ENCODE peak calls at places on chromosomes 13 and 19, in seven cellular contexts. One of them, this sample, is unnamed.

GRCh38 chr19:7904074-7905020 is 670 bp downstream of the MAP2K7 start:
- DNase-seq in foreskin keratinocyte: no peak
- DNase-seq in fibroblast of the aortic adventitia: no peak
- DNase-seq in pancreas: peak; percentile 89
- DNase-seq in tibial artery: peak; percentile 42
- DNase-seq in cardiac muscle cell: no peak
- DNase-seq in astrocyte of the spinal cord: peak; percentile 15
- DNase-seq in this sample: no peak

GRCh38 chr19:4803736-4804695 is 12.5 kb downstream of the FEM1A start:
- DNase-seq in cardiac muscle cell: peak; percentile 48
- DNase-seq in fibroblast of the aortic adventitia: peak; percentile 33
- DNase-seq in pancreas: peak; percentile 80
- DNase-seq in foreskin keratinocyte: no peak
- DNase-seq in astrocyte of the spinal cord: peak; percentile 43
- DNase-seq in tibial artery: no peak
- DNase-seq in this sample: peak; percentile 77

GRCh38 chr19:41302624-41303351 is 7.2 kb upstream of the CCDC97 start:
- DNase-seq in astrocyte of the spinal cord: no peak
- DNase-seq in cardiac muscle cell: no peak
- DNase-seq in tibial artery: peak; percentile 41
- DNase-seq in pancreas: no peak
- DNase-seq in foreskin keratinocyte: no peak
- DNase-seq in fibroblast of the aortic adventitia: no peak
- DNase-seq in this sample: no peak

GRCh38 chr19:31066385-31066784 is 282.9 kb downstream of the TSHZ3 start:
- DNase-seq in tibial artery: no peak
- DNase-seq in foreskin keratinocyte: peak; percentile 86
- DNase-seq in cardiac muscle cell: peak; percentile 14
- DNase-seq in pancreas: no peak
- DNase-seq in fibroblast of the aortic adventitia: no peak
- DNase-seq in astrocyte of the spinal cord: peak; percentile 66
- DNase-seq in this sample: no peak

GRCh38 chr19:19459707-19460251 is 54.3 kb downstream of the GATAD2A start:
- DNase-seq in astrocyte of the spinal cord: peak; percentile 60
- DNase-seq in fibroblast of the aortic adventitia: peak; percentile 50
- DNase-seq in foreskin keratinocyte: peak; percentile 52
- DNase-seq in tibial artery: peak; percentile 61
- DNase-seq in pancreas: peak; percentile 30
- DNase-seq in cardiac muscle cell: peak; percentile 58
- DNase-seq in this sample: no peak

GRCh38 chr13:38366954-38367645 is 17.4 kb downstream of the UFM1 start:
- DNase-seq in cardiac muscle cell: peak; percentile 6
- DNase-seq in tibial artery: no peak
- DNase-seq in foreskin keratinocyte: peak; percentile 71
- DNase-seq in fibroblast of the aortic adventitia: no peak
- DNase-seq in pancreas: no peak
- DNase-seq in astrocyte of the spinal cord: peak; percentile 8
- DNase-seq in this sample: no peak

GRCh38 chr19:48991823-48992570 is 1.1 kb downstream of the GYS1 start:
- DNase-seq in cardiac muscle cell: peak; percentile 86
- DNase-seq in pancreas: no peak
- DNase-seq in tibial artery: peak; percentile 85
- DNase-seq in astrocyte of the spinal cord: peak; percentile 77
- DNase-seq in fibroblast of the aortic adventitia: peak; percentile 84
- DNase-seq in foreskin keratinocyte: peak; percentile 66
- DNase-seq in this sample: peak; percentile 53

GRCh38 chr19:50362656-50363424 is 2.6 kb downstream of the NAPSA start:
- DNase-seq in pancreas: no peak
- DNase-seq in tibial artery: no peak
- DNase-seq in fibroblast of the aortic adventitia: no peak
- DNase-seq in astrocyte of the spinal cord: no peak
- DNase-seq in cardiac muscle cell: no peak
- DNase-seq in foreskin keratinocyte: no peak
- DNase-seq in this sample: no peak

GRCh38 chr13:60448907-60449510 is 52.0 kb downstream of the TDRD3 start:
- DNase-seq in foreskin keratinocyte: peak; percentile 23
- DNase-seq in fibroblast of the aortic adventitia: peak; percentile 81
- DNase-seq in cardiac muscle cell: peak; percentile 74
- DNase-seq in tibial artery: no peak
- DNase-seq in astrocyte of the spinal cord: peak; percentile 72
- DNase-seq in pancreas: no peak
- DNase-seq in this sample: peak; percentile 1

GRCh38 chr13:93715866-93716265 is 489.3 kb downstream of the GPC6 start:
- DNase-seq in pancreas: no peak
- DNase-seq in cardiac muscle cell: no peak
- DNase-seq in tibial artery: no peak
- DNase-seq in astrocyte of the spinal cord: no peak
- DNase-seq in foreskin keratinocyte: no peak
- DNase-seq in fibroblast of the aortic adventitia: no peak
- DNase-seq in this sample: no peak

GRCh38 chr19:1251233-1251502 is 2.8 kb downstream of the MIDN start:
- DNase-seq in cardiac muscle cell: peak; percentile 82
- DNase-seq in foreskin keratinocyte: peak; percentile 50
- DNase-seq in pancreas: peak; percentile 85
- DNase-seq in fibroblast of the aortic adventitia: peak; percentile 63
- DNase-seq in astrocyte of the spinal cord: peak; percentile 66
- DNase-seq in tibial artery: peak; percentile 84
- DNase-seq in this sample: no peak

GRCh38 chr19:15421136-15421535 is 2.3 kb upstream of the AKAP8L start:
- DNase-seq in tibial artery: no peak
- DNase-seq in pancreas: peak; percentile 18
- DNase-seq in cardiac muscle cell: no peak
- DNase-seq in foreskin keratinocyte: no peak
- DNase-seq in astrocyte of the spinal cord: no peak
- DNase-seq in fibroblast of the aortic adventitia: no peak
- DNase-seq in this sample: no peak

GRCh38 chr13:46170687-46171086 is 11.3 kb downstream of the LCP1 start:
- DNase-seq in tibial artery: no peak
- DNase-seq in foreskin keratinocyte: no peak
- DNase-seq in astrocyte of the spinal cord: no peak
- DNase-seq in cardiac muscle cell: peak; percentile 69
- DNase-seq in fibroblast of the aortic adventitia: no peak
- DNase-seq in pancreas: no peak
- DNase-seq in this sample: no peak

GRCh38 chr19:12526542-12526941 is 24.7 kb downstream of the ZNF564 start:
- DNase-seq in fibroblast of the aortic adventitia: no peak
- DNase-seq in astrocyte of the spinal cord: no peak
- DNase-seq in cardiac muscle cell: no peak
- DNase-seq in tibial artery: no peak
- DNase-seq in pancreas: no peak
- DNase-seq in foreskin keratinocyte: no peak
- DNase-seq in this sample: no peak

GRCh38 chr19:48248081-48248833 is 7.5 kb downstream of the CARD8 start:
- DNase-seq in pancreas: no peak
- DNase-seq in tibial artery: no peak
- DNase-seq in astrocyte of the spinal cord: no peak
- DNase-seq in fibroblast of the aortic adventitia: no peak
- DNase-seq in cardiac muscle cell: no peak
- DNase-seq in foreskin keratinocyte: no peak
- DNase-seq in this sample: no peak

GRCh38 chr13:106520205-106521004 is 15.1 kb downstream of the EFNB2 start:
- DNase-seq in pancreas: no peak
- DNase-seq in tibial artery: no peak
- DNase-seq in fibroblast of the aortic adventitia: peak; percentile 74
- DNase-seq in astrocyte of the spinal cord: peak; percentile 70
- DNase-seq in cardiac muscle cell: peak; percentile 60
- DNase-seq in foreskin keratinocyte: no peak
- DNase-seq in this sample: no peak

GRCh38 chr19:1752757-1753728 is at the start of gene ONECUT3:
- DNase-seq in astrocyte of the spinal cord: no peak
- DNase-seq in tibial artery: no peak
- DNase-seq in fibroblast of the aortic adventitia: no peak
- DNase-seq in cardiac muscle cell: no peak
- DNase-seq in pancreas: peak; percentile 74
- DNase-seq in foreskin keratinocyte: no peak
- DNase-seq in this sample: peak; percentile 82

GRCh38 chr13:45658586-45659235 is 43.2 kb upstream of the ERICH6B start:
- DNase-seq in astrocyte of the spinal cord: peak; percentile 13
- DNase-seq in pancreas: no peak
- DNase-seq in fibroblast of the aortic adventitia: peak; percentile 6
- DNase-seq in cardiac muscle cell: peak; percentile 8
- DNase-seq in foreskin keratinocyte: peak; percentile 80
- DNase-seq in tibial artery: no peak
- DNase-seq in this sample: no peak

GRCh38 chr19:15243236-15243957 is 11.1 kb upstream of the EPHX3 start:
- DNase-seq in fibroblast of the aortic adventitia: no peak
- DNase-seq in tibial artery: no peak
- DNase-seq in cardiac muscle cell: no peak
- DNase-seq in pancreas: no peak
- DNase-seq in foreskin keratinocyte: no peak
- DNase-seq in astrocyte of the spinal cord: no peak
- DNase-seq in this sample: no peak

GRCh38 chr19:44003461-44004134 is 841 bp downstream of the ZNF230 start:
- DNase-seq in pancreas: no peak
- DNase-seq in astrocyte of the spinal cord: peak; percentile 4
- DNase-seq in foreskin keratinocyte: peak; percentile 17
- DNase-seq in cardiac muscle cell: peak; percentile 19
- DNase-seq in fibroblast of the aortic adventitia: peak; percentile 11
- DNase-seq in tibial artery: no peak
- DNase-seq in this sample: peak; percentile 20

GRCh38 chr19:44051654-44052402 is at the start of gene ZNF223:
- DNase-seq in foreskin keratinocyte: peak; percentile 96
- DNase-seq in astrocyte of the spinal cord: peak; percentile 94
- DNase-seq in tibial artery: peak; percentile 96
- DNase-seq in pancreas: peak; percentile 97
- DNase-seq in cardiac muscle cell: peak; percentile 95
- DNase-seq in fibroblast of the aortic adventitia: peak; percentile 92
- DNase-seq in this sample: peak; percentile 97

GRCh38 chr19:50358483-50359431 is 6.7 kb downstream of the NAPSA start:
- DNase-seq in tibial artery: no peak
- DNase-seq in foreskin keratinocyte: peak; percentile 17
- DNase-seq in astrocyte of the spinal cord: peak; percentile 33
- DNase-seq in pancreas: peak; percentile 89
- DNase-seq in cardiac muscle cell: peak; percentile 69
- DNase-seq in fibroblast of the aortic adventitia: peak; percentile 46
- DNase-seq in this sample: no peak

GRCh38 chr13:26132756-26133155 is 80.9 kb upstream of the SHISA2 start:
- DNase-seq in foreskin keratinocyte: no peak
- DNase-seq in pancreas: no peak
- DNase-seq in fibroblast of the aortic adventitia: peak; percentile 29
- DNase-seq in astrocyte of the spinal cord: no peak
- DNase-seq in tibial artery: no peak
- DNase-seq in cardiac muscle cell: peak; percentile 27
- DNase-seq in this sample: no peak

GRCh38 chr19:33325920-33326319 is 23.6 kb upstream of the CEBPA start:
- DNase-seq in astrocyte of the spinal cord: peak; percentile 23
- DNase-seq in cardiac muscle cell: peak; percentile 90
- DNase-seq in fibroblast of the aortic adventitia: peak; percentile 92
- DNase-seq in foreskin keratinocyte: no peak
- DNase-seq in tibial artery: peak; percentile 67
- DNase-seq in pancreas: no peak
- DNase-seq in this sample: no peak

GRCh38 chr13:99582511-99582910 is 81.2 kb downstream of the TM9SF2 start:
- DNase-seq in astrocyte of the spinal cord: no peak
- DNase-seq in foreskin keratinocyte: no peak
- DNase-seq in fibroblast of the aortic adventitia: no peak
- DNase-seq in cardiac muscle cell: no peak
- DNase-seq in tibial artery: no peak
- DNase-seq in pancreas: no peak
- DNase-seq in this sample: no peak

GRCh38 chr19:30070198-30070969 is 128.3 kb downstream of the URI1 start:
- DNase-seq in astrocyte of the spinal cord: no peak
- DNase-seq in foreskin keratinocyte: no peak
- DNase-seq in pancreas: peak; percentile 49
- DNase-seq in tibial artery: no peak
- DNase-seq in cardiac muscle cell: no peak
- DNase-seq in fibroblast of the aortic adventitia: no peak
- DNase-seq in this sample: no peak

GRCh38 chr13:112642061-112642460 is 47.8 kb upstream of the ATP11A start:
- DNase-seq in astrocyte of the spinal cord: no peak
- DNase-seq in tibial artery: no peak
- DNase-seq in pancreas: no peak
- DNase-seq in foreskin keratinocyte: no peak
- DNase-seq in cardiac muscle cell: no peak
- DNase-seq in fibroblast of the aortic adventitia: no peak
- DNase-seq in this sample: no peak

GRCh38 chr13:77056382-77056781 is 29.4 kb upstream of the FBXL3 start:
- DNase-seq in pancreas: no peak
- DNase-seq in astrocyte of the spinal cord: no peak
- DNase-seq in fibroblast of the aortic adventitia: no peak
- DNase-seq in tibial artery: no peak
- DNase-seq in foreskin keratinocyte: no peak
- DNase-seq in cardiac muscle cell: no peak
- DNase-seq in this sample: no peak

GRCh38 chr19:44891016-44891882 is at the start of gene TOMM40:
- DNase-seq in pancreas: peak; percentile 100
- DNase-seq in tibial artery: no peak
- DNase-seq in cardiac muscle cell: no peak
- DNase-seq in astrocyte of the spinal cord: no peak
- DNase-seq in foreskin keratinocyte: no peak
- DNase-seq in fibroblast of the aortic adventitia: no peak
- DNase-seq in this sample: peak; percentile 99

GRCh38 chr13:31629085-31629785 is 110.1 kb upstream of the RXFP2 start:
- DNase-seq in astrocyte of the spinal cord: peak; percentile 64
- DNase-seq in foreskin keratinocyte: no peak
- DNase-seq in tibial artery: no peak
- DNase-seq in pancreas: no peak
- DNase-seq in cardiac muscle cell: peak; percentile 41
- DNase-seq in fibroblast of the aortic adventitia: peak; percentile 71
- DNase-seq in this sample: no peak

GRCh38 chr13:29543230-29544215 is 52.0 kb downstream of the SLC7A1 start:
- DNase-seq in astrocyte of the spinal cord: peak; percentile 49
- DNase-seq in foreskin keratinocyte: no peak
- DNase-seq in tibial artery: no peak
- DNase-seq in cardiac muscle cell: peak; percentile 29
- DNase-seq in fibroblast of the aortic adventitia: no peak
- DNase-seq in pancreas: no peak
- DNase-seq in this sample: peak; percentile 17
- TF ChIP-seq CTCF in astrocyte of the spinal cord: no peak
- TF ChIP-seq CTCF in foreskin keratinocyte: peak; percentile 30
- TF ChIP-seq CTCF in tibial artery: no peak
- TF ChIP-seq CTCF in cardiac muscle cell: no peak
- TF ChIP-seq CTCF in fibroblast of the aortic adventitia: peak; percentile 1
- TF ChIP-seq CTCF in pancreas: no peak
- TF ChIP-seq CTCF in this sample: no peak

GRCh38 chr13:19618925-19619324 is 14.5 kb upstream of the MPHOSPH8 start:
- DNase-seq in astrocyte of the spinal cord: peak; percentile 34
- DNase-seq in cardiac muscle cell: peak; percentile 56
- DNase-seq in foreskin keratinocyte: peak; percentile 26
- DNase-seq in tibial artery: no peak
- DNase-seq in pancreas: no peak
- DNase-seq in fibroblast of the aortic adventitia: peak; percentile 51
- DNase-seq in this sample: peak; percentile 23
- TF ChIP-seq CTCF in astrocyte of the spinal cord: peak; percentile 71
- TF ChIP-seq CTCF in cardiac muscle cell: peak; percentile 80
- TF ChIP-seq CTCF in foreskin keratinocyte: peak; percentile 75
- TF ChIP-seq CTCF in tibial artery: no peak
- TF ChIP-seq CTCF in pancreas: peak; percentile 18
- TF ChIP-seq CTCF in fibroblast of the aortic adventitia: peak; percentile 81
- TF ChIP-seq CTCF in this sample: no peak

GRCh38 chr13:47594833-47595232 is 406.2 kb downstream of the SUCLA2 start:
- DNase-seq in astrocyte of the spinal cord: no peak
- DNase-seq in pancreas: no peak
- DNase-seq in fibroblast of the aortic adventitia: no peak
- DNase-seq in cardiac muscle cell: peak; percentile 25
- DNase-seq in tibial artery: no peak
- DNase-seq in foreskin keratinocyte: peak; percentile 18
- DNase-seq in this sample: peak; percentile 22
- TF ChIP-seq CTCF in astrocyte of the spinal cord: peak; percentile 24
- TF ChIP-seq CTCF in pancreas: no peak
- TF ChIP-seq CTCF in fibroblast of the aortic adventitia: no peak
- TF ChIP-seq CTCF in cardiac muscle cell: no peak
- TF ChIP-seq CTCF in tibial artery: no peak
- TF ChIP-seq CTCF in foreskin keratinocyte: peak; percentile 47
- TF ChIP-seq CTCF in this sample: no peak

GRCh38 chr13:24224232-24224680 is 63.7 kb downstream of the SPATA13 start:
- DNase-seq in foreskin keratinocyte: no peak
- DNase-seq in tibial artery: no peak
- DNase-seq in cardiac muscle cell: no peak
- DNase-seq in astrocyte of the spinal cord: no peak
- DNase-seq in fibroblast of the aortic adventitia: no peak
- DNase-seq in pancreas: peak; percentile 33
- DNase-seq in this sample: no peak
- TF ChIP-seq CTCF in foreskin keratinocyte: no peak
- TF ChIP-seq CTCF in tibial artery: no peak
- TF ChIP-seq CTCF in cardiac muscle cell: no peak
- TF ChIP-seq CTCF in astrocyte of the spinal cord: no peak
- TF ChIP-seq CTCF in fibroblast of the aortic adventitia: no peak
- TF ChIP-seq CTCF in pancreas: no peak
- TF ChIP-seq CTCF in this sample: no peak

This sample was measured in Calu3.